ENCODE peak calls at places on chromosomes 7 and 10, in six cellular contexts. Q is AG10803, F is neural crest cell, Y is breast epithelium, V is keratinocyte, G is endothelial cell of umbilical vein. M is an unnamed sample.

GRCh38 chr7:151867912-151868804 is 8.8 kb downstream of the PRKAG2 start:
- DNase-seq in G (peak; percentile 16), V (no peak), F (no peak), Q (no peak), Y (peak; percentile 34), M (no peak)

GRCh38 chr7:95905165-95905564 is 132.8 kb downstream of the DYNC1I1 start:
- DNase-seq in G (no peak), F (no peak), Q (no peak), Y (no peak), V (no peak), M (no peak)

GRCh38 chr7:30771859-30772429 is 727 bp downstream of the MINDY4 start:
- DNase-seq in G (peak; percentile 34), Q (no peak), Y (no peak), V (no peak), F (no peak), M (no peak)

GRCh38 chr10:113053881-113054280 is 103.8 kb downstream of the TCF7L2 start:
- DNase-seq in Y (no peak), G (peak; percentile 76), F (no peak), Q (no peak), V (no peak), M (no peak)

GRCh38 chr10:103021150-103021896 is 103.2 kb downstream of the CNNM2 start:
- DNase-seq in G (no peak), Q (no peak), V (no peak), Y (no peak), F (no peak), M (no peak)

GRCh38 chr10:107546239-107546638 is 381.7 kb upstream of the SORCS1 start:
- DNase-seq in Q (peak; percentile 42), G (no peak), F (no peak), Y (no peak), V (peak; percentile 38), M (no peak)

GRCh38 chr7:33636359-33636758 is 269.0 kb upstream of the BMPER start:
- DNase-seq in Y (no peak), G (no peak), Q (no peak), F (no peak), V (no peak), M (no peak)

GRCh38 chr10:5551531-5552375 is 27.0 kb downstream of the CALML3 start:
- DNase-seq in Q (no peak), F (no peak), Y (no peak), G (no peak), V (peak; percentile 88), M (no peak)

GRCh38 chr10:64376169-64376568 is 855.0 kb downstream of the REEP3 start:
- DNase-seq in F (no peak), Y (no peak), G (no peak), Q (no peak), V (no peak), M (no peak)

GRCh38 chr10:130135676-130136213 is 446 bp upstream of the GLRX3 start:
- DNase-seq in V (no peak), Y (no peak), Q (no peak), G (no peak), F (peak; percentile 15), M (no peak)

GRCh38 chr7:118183254-118183585 is 744 bp upstream of the LSM8 start:
- DNase-seq in Q (no peak), F (no peak), Y (no peak), V (no peak), G (no peak), M (no peak)

GRCh38 chr10:92290076-92290836 is 622 bp downstream of the CPEB3 start:
- DNase-seq in V (no peak), G (peak; percentile 66), F (no peak), Y (peak; percentile 37), Q (peak; percentile 38), M (no peak)

GRCh38 chr10:100339236-100339635 is 7.8 kb upstream of the SCD start:
- DNase-seq in G (no peak), Y (no peak), V (no peak), Q (no peak), F (no peak), M (no peak)
- TF ChIP-seq CTCF in G (no peak), Y (no peak), V (no peak), Q (no peak), F (no peak), M (no peak)

DNA sequence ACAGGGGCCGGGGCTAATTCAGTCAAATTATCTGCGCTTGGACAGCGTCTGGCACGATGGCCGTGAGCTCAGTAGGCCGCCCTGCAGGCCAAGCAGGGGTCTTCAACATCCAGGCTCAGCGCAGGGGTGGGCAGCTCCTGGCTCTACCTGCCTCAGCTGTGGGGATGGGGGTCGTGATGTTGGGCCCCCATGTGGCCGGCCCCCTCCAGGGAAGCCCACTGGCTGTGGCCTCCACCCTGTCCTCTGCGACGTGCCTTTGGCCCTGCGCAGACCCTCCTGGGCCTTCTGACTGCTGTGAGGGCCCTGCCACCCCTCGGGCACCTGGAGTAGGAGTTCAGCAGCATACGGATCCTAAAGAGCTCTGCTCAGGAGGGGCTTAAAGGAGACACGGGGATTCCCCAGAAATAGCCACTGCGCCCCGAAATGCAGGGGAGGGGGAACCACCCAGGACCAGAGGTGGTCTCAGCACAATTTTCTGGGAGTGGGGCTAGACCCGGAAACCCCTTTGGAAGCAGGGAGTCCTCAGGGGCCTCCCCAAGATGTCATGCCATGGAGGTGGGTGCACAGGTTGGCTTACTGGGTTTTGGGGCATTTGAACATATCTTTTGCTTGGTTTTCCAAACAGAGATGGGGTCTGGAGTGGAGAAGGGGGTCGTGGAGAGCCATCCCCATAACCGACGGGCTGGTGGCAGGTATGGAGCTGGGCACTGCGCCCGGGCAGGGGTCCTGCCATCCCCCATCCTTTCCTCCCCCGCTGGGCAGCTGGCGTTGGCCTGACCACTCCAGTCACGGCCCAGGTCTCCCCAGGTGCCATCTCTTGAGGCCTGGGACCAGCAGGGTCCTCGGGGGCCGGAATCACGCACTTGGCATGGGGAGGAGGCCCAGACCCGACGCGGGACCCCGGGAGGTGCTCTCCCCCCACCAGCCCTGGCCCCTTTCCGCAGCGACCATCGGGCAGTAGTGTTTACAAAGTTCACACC is 4.0 kb upstream of the ADAP1 start:
- DNase-seq in V (no peak), Y (no peak), F (no peak), G (no peak), Q (no peak), M (no peak)
- TF ChIP-seq CTCF in V (no peak), Y (no peak), F (no peak), G (no peak), Q (no peak), M (no peak)

DNA sequence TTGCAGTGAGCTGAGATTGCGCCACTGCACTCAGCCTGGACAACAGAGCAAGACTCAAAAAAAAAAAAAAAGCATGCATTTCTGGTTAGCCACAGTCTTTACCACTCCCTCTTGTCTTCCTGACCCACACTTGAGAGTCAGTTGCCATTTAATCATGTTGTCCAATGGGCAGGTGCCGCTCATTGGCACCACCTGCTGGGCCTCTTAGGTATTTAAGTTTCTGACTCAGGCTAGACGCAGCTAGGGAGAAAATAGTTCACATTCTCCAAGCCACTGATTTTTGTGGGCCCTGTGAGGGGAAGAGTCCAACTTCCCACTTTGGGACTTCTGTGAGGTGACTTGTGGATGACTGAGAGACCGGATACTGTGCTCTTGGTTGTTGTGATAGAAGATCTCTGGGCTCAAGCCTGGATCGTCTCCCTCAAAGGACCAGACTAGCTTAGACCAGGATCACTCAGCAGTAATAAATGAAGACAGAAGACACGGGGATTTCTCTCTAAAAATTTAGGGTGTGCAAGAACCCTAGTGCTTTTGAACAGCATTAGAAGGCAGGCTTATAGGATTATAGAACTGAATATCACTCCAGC is 26.8 kb upstream of the SORCS3 start:
- DNase-seq in G (no peak), Q (no peak), Y (no peak), F (peak; percentile 14), V (no peak), M (no peak)
- TF ChIP-seq CTCF in G (peak; percentile 26), Q (peak; percentile 61), Y (no peak), F (peak; percentile 61), V (peak; percentile 72), M (peak; percentile 55)

GRCh38 chr10:118343115-118343514 is 991 bp upstream of the FAM204A start:
- DNase-seq in Y (no peak), G (no peak), V (no peak), F (no peak), Q (peak; percentile 37), M (no peak)

GRCh38 chr10:118342638-118343020 is 505 bp upstream of the FAM204A start:
- DNase-seq in Q (no peak), V (no peak), G (no peak), F (no peak), Y (no peak), M (no peak)

GRCh38 chr10:118343549-118343948 is 1.4 kb upstream of the FAM204A start:
- DNase-seq in F (no peak), V (no peak), Y (no peak), Q (no peak), G (no peak), M (no peak)

GRCh38 chr10:118340486-118340885 is 1.6 kb downstream of the FAM204A start:
- DNase-seq in G (peak; percentile 14), Q (no peak), V (no peak), Y (no peak), F (no peak), M (no peak)

DNA sequence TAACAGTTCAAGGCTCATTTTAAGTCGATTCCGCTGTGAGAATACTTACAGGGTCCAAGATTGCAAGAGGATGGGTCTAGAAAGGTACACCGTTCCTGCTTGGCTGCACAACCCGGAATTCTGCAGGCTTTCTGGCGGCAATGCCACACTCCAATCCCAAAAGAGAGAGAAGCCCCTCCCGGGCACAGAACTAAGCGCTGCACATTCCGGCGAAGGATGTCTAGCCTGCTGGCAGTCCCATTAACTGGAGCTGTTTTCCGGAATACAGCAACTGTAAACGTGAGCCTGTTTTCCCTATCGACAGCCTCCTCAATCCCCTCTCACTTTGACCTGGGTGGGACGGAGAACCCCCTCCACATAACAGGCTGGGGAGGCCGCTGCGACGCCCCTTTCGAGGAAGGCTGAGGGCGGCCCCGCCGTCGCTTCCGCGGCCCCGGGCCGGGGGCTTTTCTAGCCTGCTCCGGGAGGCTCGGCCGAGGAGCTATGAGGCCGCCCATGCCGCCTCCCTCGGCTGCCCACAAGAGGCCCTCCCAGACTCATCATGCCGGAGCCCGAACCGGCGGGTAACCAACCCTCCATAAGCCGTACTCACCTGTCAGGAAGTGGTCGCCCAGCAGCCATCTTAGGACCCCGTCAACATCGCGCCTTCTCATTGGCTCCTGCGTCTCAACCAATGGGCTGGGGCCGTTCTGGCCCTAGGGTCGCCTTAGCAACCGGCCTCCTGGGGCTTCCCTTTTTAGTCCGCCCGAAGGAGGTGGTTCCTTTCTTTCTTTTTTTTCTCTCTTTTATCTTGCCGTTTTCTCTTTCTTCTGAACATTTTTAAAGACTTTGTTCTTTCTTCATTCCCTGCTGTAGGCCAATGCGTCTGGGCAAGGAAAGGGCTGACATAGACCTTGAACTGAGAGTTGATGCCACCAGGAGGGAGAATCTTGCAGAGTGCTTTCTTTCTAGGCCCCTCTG is at the start of gene FAM204A:
- DNase-seq in G (peak; percentile 96), Y (peak; percentile 95), V (peak; percentile 62), Q (peak; percentile 90), F (peak; percentile 86), M (peak; percentile 43)
- TF ChIP-seq CTCF in G (no peak), Y (no peak), V (no peak), Q (no peak), F (no peak), M (no peak)

M was measured in D721Med.